ENCODE peak calls at places on chromosomes 6 and 20, in five cellular contexts. J is A549, B is DMS 273 treated with DMSO at 0.1 percent for 48 hours, I is NCI-H1105, A is HCEC 1CT. S is an unnamed sample.
A peak's percentile ranks its signal among the peaks of the same experiment; 100 is the strongest.

GRCh38 chr6:113433506-113433991 is 423.6 kb upstream of the MARCKS start:
- DNase-seq in B (no peak), J (peak; percentile 81), I (no peak), A (peak; percentile 82), S (no peak)

GRCh38 chr20:51492167-51493092 is 50.1 kb downstream of the NFATC2 start:
- DNase-seq in A (no peak), I (no peak), B (no peak), J (no peak), S (no peak)

GRCh38 chr6:45156075-45156474 is 172.1 kb upstream of the RUNX2 start:
- DNase-seq in B (no peak), I (no peak), A (no peak), J (no peak), S (no peak)

GRCh38 chr6:42140756-42141602 is 1.4 kb downstream of the C6orf132 start:
- DNase-seq in I (no peak), B (no peak), J (no peak), A (no peak), S (no peak)

GRCh38 chr20:60331688-60332300 is 373.6 kb downstream of the CDH26 start:
- DNase-seq in J (no peak), B (no peak), A (no peak), I (no peak), S (no peak)

GRCh38 chr6:117866561-117866960 is 40.5 kb upstream of the SLC35F1 start:
- DNase-seq in I (no peak), B (no peak), J (no peak), A (no peak), S (no peak)

GRCh38 chr6:44855562-44856494 is 468.3 kb downstream of the CDC5L start:
- DNase-seq in J (no peak), A (peak; percentile 44), I (no peak), B (no peak), S (no peak)

GRCh38 chr6:9428416-9429172 is 986.3 kb downstream of the TFAP2A start:
- DNase-seq in B (no peak), A (peak; percentile 64), J (no peak), I (no peak), S (no peak)

GRCh38 chr6:21143651-21144050 is 449.9 kb upstream of the SOX4 start:
- DNase-seq in I (no peak), A (no peak), J (no peak), B (no peak), S (no peak)

GRCh38 chr6:41379314-41379713 is 43.9 kb downstream of the NCR2 start:
- DNase-seq in J (no peak), A (no peak), B (no peak), I (no peak), S (no peak)

GRCh38 chr20:13455713-13456112 is 183.0 kb downstream of the TASP1 start:
- DNase-seq in B (no peak), I (no peak), J (no peak), A (no peak), S (no peak)

GRCh38 chr6:4480788-4481725 is 295.1 kb upstream of the CDYL start:
- DNase-seq in J (no peak), I (no peak), A (no peak), B (no peak), S (no peak)

GRCh38 chr20:50237349-50237748 is 46.7 kb downstream of the CEBPB start:
- DNase-seq in J (no peak), B (no peak), I (no peak), A (no peak), S (no peak)

GRCh38 chr20:13119583-13119982 is 101.5 kb upstream of the ISM1 start:
- DNase-seq in J (peak; percentile 70), B (peak; percentile 0), A (peak; percentile 22), I (peak; percentile 72), S (peak; percentile 60)

GRCh38 chr6:67003844-67004243 is 1296.8 kb upstream of the EYS start:
- DNase-seq in J (no peak), I (no peak), B (no peak), A (no peak), S (no peak)

GRCh38 chr6:139470971-139471370 is 96.5 kb upstream of the CITED2 start:
- DNase-seq in A (no peak), J (no peak), B (no peak), I (no peak), S (no peak)

GRCh38 chr20:36666181-36666740 is 20.3 kb upstream of the SLA2 start:
- DNase-seq in B (no peak), J (peak; percentile 42), I (no peak), A (no peak), S (no peak)

GRCh38 chr6:79277109-79277508 is 42.6 kb upstream of the HMGN3 start:
- DNase-seq in B (no peak), A (peak; percentile 51), J (no peak), I (no peak), S (no peak)

GRCh38 chr6:35014786-35015185 is 125.7 kb downstream of the ANKS1A start:
- DNase-seq in I (no peak), B (no peak), J (no peak), A (peak; percentile 74), S (no peak)

GRCh38 chr6:31729979-31730630 is 1.0 kb upstream of the DDAH2 start:
- DNase-seq in I (peak; percentile 81), J (peak; percentile 81), A (peak; percentile 83), B (no peak), S (no peak)

GRCh38 chr6:138297761-138298298 is 79.5 kb upstream of the PBOV1 start:
- DNase-seq in J (no peak), B (no peak), A (no peak), I (no peak), S (no peak)

GRCh38 chr20:50636601-50637539 is 54.5 kb downstream of the RIPOR3 start:
- DNase-seq in A (peak; percentile 26), B (no peak), I (no peak), J (no peak), S (no peak)

GRCh38 chr6:3844097-3844463 is 5.1 kb upstream of the FAM50B start:
- DNase-seq in I (no peak), J (no peak), B (no peak), A (peak; percentile 87), S (no peak)

GRCh38 chr20:47389867-47390347 is 33.4 kb upstream of the ZMYND8 start:
- DNase-seq in B (no peak), J (peak; percentile 100), I (no peak), A (peak; percentile 77), S (no peak)

GRCh38 chr6:133837801-133838349 is 51.0 kb upstream of the TCF21 start:
- DNase-seq in I (peak; percentile 63), B (peak; percentile 53), J (peak; percentile 81), A (no peak), S (peak; percentile 67)

GRCh38 chr6:44631968-44632367 is 244.5 kb downstream of the CDC5L start:
- DNase-seq in I (no peak), J (no peak), A (no peak), B (no peak), S (no peak)